ENCODE peak calls at places on chromosomes 13 and 19, in nine cellular contexts. S, H, D, R, I, B, P, X and Y are unnamed samples.

GRCh38 chr19:57269515-57270250 is 10.6 kb upstream of the ZNF460 start:
- DNase-seq in P (peak; percentile 7), I (peak; percentile 95), H (no peak), B (no peak), R (peak; percentile 93), X (no peak), D (peak; percentile 57), S (no peak), Y (peak; percentile 17)

GRCh38 chr13:110302986-110303385 is 4.0 kb downstream of the COL4A1 start:
- DNase-seq in B (no peak), D (no peak), P (no peak), R (no peak), I (no peak), S (no peak), X (no peak), H (no peak), Y (no peak)

GRCh38 chr19:55617426-55617825 is 6.9 kb downstream of the ZNF784 start:
- DNase-seq in S (peak; percentile 1), P (no peak), X (no peak), R (no peak), D (no peak), I (no peak), H (no peak), B (no peak), Y (no peak)

GRCh38 chr13:101398191-101398590 is 18.1 kb downstream of the NALCN start:
- DNase-seq in P (no peak), X (no peak), B (no peak), D (no peak), I (peak; percentile 29), R (peak; percentile 78), H (no peak), S (no peak), Y (no peak)

GRCh38 chr13:109204252-109204651 is 574.8 kb downstream of the MYO16 start:
- DNase-seq in R (no peak), H (no peak), P (no peak), X (no peak), B (no peak), I (no peak), S (no peak), D (no peak), Y (no peak)

GRCh38 chr13:77386880-77387606 is 60.1 kb upstream of the MYCBP2 start:
- DNase-seq in S (no peak), X (no peak), P (no peak), B (no peak), H (no peak), I (peak; percentile 76), D (no peak), R (peak; percentile 84), Y (no peak)

GRCh38 chr19:4993683-4994082 is 24.8 kb downstream of the KDM4B start:
- DNase-seq in I (peak; percentile 50), P (no peak), H (no peak), R (no peak), D (no peak), B (no peak), S (no peak), X (no peak), Y (no peak)

GRCh38 chr13:113403255-113404104 is 39.5 kb upstream of the GRTP1 start:
- DNase-seq in D (no peak), X (no peak), S (no peak), P (no peak), R (no peak), H (no peak), B (no peak), I (no peak), Y (no peak)

GRCh38 chr13:107305178-107305577 is 737.2 kb upstream of the ARGLU1 start:
- DNase-seq in X (no peak), R (no peak), B (no peak), H (no peak), I (no peak), S (no peak), P (no peak), D (no peak), Y (no peak)

GRCh38 chr19:4811328-4812131 is 20.0 kb downstream of the TICAM1 start:
- DNase-seq in H (peak; percentile 72), R (peak; percentile 67), I (peak; percentile 88), D (peak; percentile 83), X (peak; percentile 74), B (peak; percentile 58), S (peak; percentile 75), P (peak; percentile 82), Y (peak; percentile 83)

GRCh38 chr13:71922191-71922590 is 55.2 kb upstream of the DACH1 start:
- DNase-seq in H (no peak), D (no peak), P (no peak), S (no peak), R (no peak), B (no peak), X (no peak), I (no peak), Y (no peak)

GRCh38 chr13:114089751-114090400 is 42.5 kb downstream of the RASA3 start:
- DNase-seq in D (no peak), H (no peak), B (no peak), I (no peak), P (no peak), X (no peak), R (no peak), S (no peak), Y (no peak)

GRCh38 chr13:40340368-40341085 is 325.9 kb downstream of the FOXO1 start:
- DNase-seq in X (no peak), S (no peak), P (no peak), H (peak; percentile 11), I (peak; percentile 45), B (no peak), R (no peak), D (no peak), Y (no peak)
- H3K4me1 ChIP-seq in X (no peaks in the 10 kb centered on the region), S (peaks cover 22% of the 10 kb centered on the region), P (no peaks in the 10 kb centered on the region), H (peaks cover 22% of the 10 kb centered on the region), I (no peaks in the 10 kb centered on the region), B (no peaks in the 10 kb centered on the region), R (no peaks in the 10 kb centered on the region), D (peaks cover 19% of the 10 kb centered on the region), Y (peaks cover 35% of the 10 kb centered on the region)

DNA sequence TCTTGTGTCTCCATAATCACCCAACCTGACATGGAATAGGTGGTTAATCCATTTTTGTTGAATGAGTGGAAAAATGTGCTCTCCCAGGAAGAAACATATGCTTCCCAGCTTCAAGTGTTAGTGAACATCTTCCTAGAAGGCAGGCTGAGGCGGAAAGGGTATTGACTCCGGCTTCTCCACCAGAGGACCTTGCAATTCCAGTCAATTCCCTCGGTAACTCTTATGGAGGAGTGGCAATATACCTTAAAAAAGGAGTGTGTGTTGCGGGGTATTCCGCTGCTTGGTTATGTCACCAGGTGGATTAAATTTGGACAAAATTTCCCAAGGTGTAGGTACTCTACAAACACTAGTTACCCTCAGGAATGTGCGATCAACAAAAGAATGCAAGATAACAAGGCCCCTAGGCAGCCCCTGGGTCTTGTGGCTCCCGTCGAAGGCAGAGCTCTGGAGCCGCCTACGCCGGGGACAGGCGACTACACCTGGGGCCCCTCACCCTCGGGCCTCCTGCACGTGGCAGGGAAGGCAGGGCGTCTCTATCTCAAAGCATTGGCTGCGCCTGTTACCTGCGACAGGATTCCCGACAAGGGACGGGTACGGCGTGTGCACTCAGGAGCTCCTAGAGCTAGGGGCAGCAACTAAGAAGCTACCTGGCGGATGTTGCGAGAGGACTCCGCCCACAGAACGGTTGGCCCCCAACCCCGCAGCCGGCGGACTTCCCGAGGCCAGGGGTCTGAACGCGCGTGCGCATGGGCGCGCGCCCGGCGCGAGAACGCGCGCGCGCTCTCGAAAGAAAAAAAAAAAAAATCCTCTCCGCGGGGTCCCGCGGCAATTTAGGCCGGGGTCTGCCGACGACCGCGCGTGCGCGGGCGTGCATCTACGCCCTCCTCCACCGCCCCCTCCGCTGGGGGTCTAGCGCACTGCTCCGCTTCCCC is at the start of gene WDR87:
- DNase-seq in R (peak; percentile 24), D (peak; percentile 84), H (peak; percentile 96), B (no peak), P (peak; percentile 95), S (peak; percentile 94), I (peak; percentile 49), X (peak; percentile 44), Y (peak; percentile 77)
- TF ChIP-seq EZH2phosphoT487 in R (no peak), D (no peak), H (no peak), B (no peak), P (no peak), S (no peak), I (no peak), X (no peak), Y (no peak)

GRCh38 chr19:3373971-3374368 is 7.6 kb downstream of the NFIC start:
- DNase-seq in X (no peak), R (peak; percentile 40), I (no peak), H (no peak), D (no peak), B (no peak), S (no peak), P (no peak), Y (no peak)
- H3K27ac ChIP-seq in X (no peak overlapping the region), R (peak overlapping the region; percentile 49), I (no peak overlapping the region), H (no peak overlapping the region), D (no peak overlapping the region), B (no peak overlapping the region), S (no peak overlapping the region), P (peak overlapping the region; percentile 94), Y (no peak overlapping the region)

GRCh38 chr19:1258161-1258492 is 9.7 kb downstream of the MIDN start:
- DNase-seq in X (no peak), B (no peak), H (no peak), S (no peak), I (no peak), R (no peak), P (no peak), D (no peak), Y (no peak)
- H3K4me1 ChIP-seq in X (peaks cover 23% of the 10 kb centered on the region), B (peaks cover 47% of the 10 kb centered on the region), H (peaks cover 41% of the 10 kb centered on the region), S (peaks cover 50% of the 10 kb centered on the region), I (peaks cover 47% of the 10 kb centered on the region), R (peaks cover 55% of the 10 kb centered on the region), P (peaks cover 69% of the 10 kb centered on the region), D (peaks cover 54% of the 10 kb centered on the region), Y (peaks cover 77% of the 10 kb centered on the region)

DNA sequence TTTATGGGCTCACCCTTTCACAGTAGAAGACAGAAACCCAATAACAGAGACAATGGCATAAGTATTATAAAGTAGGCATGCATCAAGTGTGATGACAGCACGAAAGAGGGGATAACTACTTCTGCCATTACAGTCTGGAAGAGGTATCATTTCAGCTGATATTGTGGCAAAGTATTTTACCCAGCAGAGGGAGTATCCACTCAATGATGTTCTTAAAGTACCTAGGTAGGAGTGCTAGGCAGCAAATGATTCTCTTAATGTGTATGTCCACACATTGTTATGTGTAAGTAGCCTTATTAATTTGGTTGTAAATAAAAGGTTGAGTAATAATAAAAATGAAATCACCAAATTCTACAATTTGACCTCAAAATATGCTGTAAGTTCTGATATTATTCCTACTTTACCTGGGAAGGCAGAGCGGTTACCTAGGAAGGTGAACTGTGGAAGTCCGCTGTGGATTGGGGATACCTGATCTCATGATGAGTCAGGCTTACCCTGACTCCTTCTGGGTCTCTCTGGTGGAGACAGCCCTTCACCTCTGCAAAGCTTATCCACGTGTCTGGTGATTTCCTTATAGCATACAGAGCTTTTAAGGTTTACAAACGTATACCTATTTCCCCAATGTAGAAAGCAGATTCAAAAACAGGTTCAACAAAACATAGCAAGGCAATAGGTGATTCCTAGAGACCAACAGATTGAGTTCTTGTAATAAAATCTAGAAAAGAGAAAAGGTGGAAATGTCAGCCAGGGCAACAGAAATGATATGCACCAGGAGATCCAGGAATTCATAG is 4.0 kb upstream of the UBAC2 start:
- DNase-seq in D (peak; percentile 49), X (peak; percentile 39), P (no peak), R (no peak), H (no peak), S (no peak), B (peak; percentile 54), I (peak; percentile 74), Y (no peak)
- TF ChIP-seq EZH2phosphoT487 in D (no peak), X (no peak), P (no peak), R (no peak), H (no peak), S (no peak), B (no peak), I (no peak), Y (no peak)